ENCODE peak calls at places on chromosomes 6 and 20, in four cellular contexts. One of them, this sample, is unnamed.

GRCh38 chr6:47629954-47630353 is 68.4 kb upstream of the ADGRF4 start:
- DNase-seq in A549: no peak
- DNase-seq in OCI-LY7: no peak
- DNase-seq in ovary: no peak
- DNase-seq in this sample: no peak

GRCh38 chr6:17226269-17226668 is 54.9 kb upstream of the RBM24 start:
- DNase-seq in A549: no peak
- DNase-seq in OCI-LY7: no peak
- DNase-seq in ovary: no peak
- DNase-seq in this sample: no peak

GRCh38 chr6:46730918-46731461 is 4.2 kb downstream of the PLA2G7 start:
- DNase-seq in A549: no peak
- DNase-seq in OCI-LY7: no peak
- DNase-seq in ovary: no peak
- DNase-seq in this sample: no peak

GRCh38 chr6:128641701-128642100 is 121.3 kb upstream of the PTPRK start:
- DNase-seq in A549: no peak
- DNase-seq in OCI-LY7: no peak
- DNase-seq in ovary: no peak
- DNase-seq in this sample: no peak

GRCh38 chr6:53846250-53846649 is 51.4 kb downstream of the LRRC1 start:
- DNase-seq in A549: no peak
- DNase-seq in OCI-LY7: no peak
- DNase-seq in ovary: no peak
- DNase-seq in this sample: no peak

GRCh38 chr20:49247169-49247734 is 28.0 kb downstream of the DDX27 start:
- DNase-seq in A549: no peak
- DNase-seq in OCI-LY7: no peak
- DNase-seq in ovary: no peak
- DNase-seq in this sample: no peak

GRCh38 chr6:105917038-105917695 is 169.0 kb upstream of the PRDM1 start:
- DNase-seq in A549: no peak
- DNase-seq in OCI-LY7: no peak
- DNase-seq in ovary: no peak
- DNase-seq in this sample: no peak

GRCh38 chr6:150695652-150696051 is 96.0 kb downstream of the PLEKHG1 start:
- DNase-seq in A549: no peak
- DNase-seq in OCI-LY7: no peak
- DNase-seq in ovary: no peak
- DNase-seq in this sample: no peak

GRCh38 chr6:111417181-111417585 is 65.8 kb downstream of the REV3L start:
- DNase-seq in A549: no peak
- DNase-seq in OCI-LY7: no peak
- DNase-seq in ovary: no peak
- DNase-seq in this sample: no peak

GRCh38 chr6:32151885-32152311 is at the start of gene PRRT1:
- DNase-seq in A549: no peak
- DNase-seq in OCI-LY7: no peak
- DNase-seq in ovary: peak
- DNase-seq in this sample: no peak

GRCh38 chr6:140485740-140486467 is 1111.5 kb upstream of the CITED2 start:
- DNase-seq in A549: peak
- DNase-seq in OCI-LY7: no peak
- DNase-seq in ovary: peak
- DNase-seq in this sample: no peak

GRCh38 chr6:51166914-51167313 is 348.2 kb downstream of the TFAP2B start:
- DNase-seq in A549: no peak
- DNase-seq in OCI-LY7: no peak
- DNase-seq in ovary: no peak
- DNase-seq in this sample: no peak

GRCh38 chr6:47854996-47855395 is 73.2 kb downstream of the OPN5 start:
- DNase-seq in A549: no peak
- DNase-seq in OCI-LY7: no peak
- DNase-seq in ovary: no peak
- DNase-seq in this sample: no peak

DNA sequence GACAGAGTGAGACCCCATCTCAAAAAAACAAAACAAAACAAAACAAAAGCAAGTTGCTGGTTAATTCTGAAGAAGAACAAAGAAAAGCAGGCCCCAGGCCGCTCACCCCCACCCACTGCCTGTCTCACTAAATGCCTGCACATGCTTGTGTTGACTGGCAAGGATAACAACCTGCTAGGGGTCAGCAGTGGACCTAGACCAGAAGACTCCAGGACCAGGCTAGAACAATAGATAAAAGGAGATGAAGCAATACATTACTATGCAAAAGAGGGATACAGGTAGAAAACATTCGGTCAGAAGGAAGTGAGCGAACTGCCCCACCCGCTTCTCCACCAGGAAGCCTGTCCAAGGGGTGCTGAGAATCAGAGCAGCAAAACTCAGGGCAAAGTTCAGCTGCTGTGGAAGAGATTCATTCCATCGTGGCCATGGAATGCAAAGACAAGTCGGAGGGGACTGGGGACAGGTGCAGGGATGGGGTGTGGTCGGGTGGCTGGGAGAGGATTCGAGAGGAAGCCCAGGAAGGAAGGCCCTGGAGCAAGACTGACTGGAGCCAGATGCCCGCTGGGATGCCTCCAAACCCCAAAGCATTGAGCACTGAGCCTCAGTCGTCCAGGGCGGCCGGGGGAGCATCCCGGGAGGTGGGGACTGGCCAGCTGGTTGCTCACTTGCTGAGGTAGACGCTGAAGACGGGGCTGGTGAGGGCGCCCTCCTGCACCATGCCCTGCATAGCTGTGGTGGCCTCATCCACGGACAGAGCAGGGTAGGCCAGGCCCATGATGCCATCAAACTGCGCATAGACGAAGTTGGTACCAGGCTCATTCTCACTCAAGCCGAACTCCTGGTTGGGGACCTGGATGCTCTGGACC is 5.3 kb downstream of the PGC start:
- DNase-seq in A549: peak
- DNase-seq in OCI-LY7: no peak
- DNase-seq in ovary: no peak
- DNase-seq in this sample: no peak
- TF ChIP-seq CTCF in A549: no peak
- TF ChIP-seq CTCF in OCI-LY7: no peak
- TF ChIP-seq CTCF in ovary: no peak
- TF ChIP-seq CTCF in this sample: no peak

DNA sequence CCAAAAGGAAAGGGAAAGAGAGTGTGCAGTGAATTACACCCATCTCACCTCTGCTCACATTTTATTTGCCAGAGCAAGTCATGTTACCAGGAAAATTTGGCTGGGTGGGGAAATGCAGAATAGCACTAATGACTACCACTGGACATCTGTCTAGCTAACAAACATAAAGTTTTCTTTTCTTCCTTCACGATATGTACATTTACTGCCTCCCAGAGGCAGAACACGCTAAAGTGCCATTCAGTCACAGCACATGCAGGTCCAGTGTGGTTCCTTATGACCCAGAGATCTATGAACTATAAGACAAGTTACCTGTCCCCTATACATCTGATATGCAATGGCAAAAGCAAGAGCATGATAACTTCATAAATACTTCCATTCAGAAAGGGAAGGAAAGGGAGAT is 194.1 kb downstream of the OGFRL1 start:
- DNase-seq in A549: peak
- DNase-seq in OCI-LY7: no peak
- DNase-seq in ovary: no peak
- DNase-seq in this sample: no peak
- TF ChIP-seq CTCF in A549: peak
- TF ChIP-seq CTCF in OCI-LY7: peak
- TF ChIP-seq CTCF in ovary: no peak
- TF ChIP-seq CTCF in this sample: peak

DNA sequence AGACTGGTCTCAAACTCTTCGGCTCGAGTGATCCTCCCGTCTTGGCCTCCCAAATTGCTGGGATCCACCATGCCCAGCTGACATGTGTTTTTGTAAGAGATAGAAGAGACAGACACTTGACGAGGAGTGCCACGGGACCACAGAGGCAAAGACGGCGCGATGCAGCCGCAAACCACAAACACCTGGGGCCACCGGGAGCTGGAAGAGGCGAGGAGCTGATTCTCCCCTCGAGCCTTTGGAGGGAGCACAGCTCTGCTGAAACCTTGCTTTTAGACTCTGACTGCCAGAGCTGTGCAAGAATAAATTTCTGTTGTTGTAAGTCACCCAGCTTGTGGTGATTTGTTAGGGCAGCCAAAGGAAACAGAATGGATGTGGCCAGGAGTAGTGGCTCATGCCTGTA is 46.9 kb downstream of the TFAP2C start:
- DNase-seq in A549: no peak
- DNase-seq in OCI-LY7: peak
- DNase-seq in ovary: no peak
- DNase-seq in this sample: no peak
- TF ChIP-seq CTCF in A549: no peak
- TF ChIP-seq CTCF in OCI-LY7: no peak
- TF ChIP-seq CTCF in ovary: no peak
- TF ChIP-seq CTCF in this sample: no peak

GRCh38 chr6:155313602-155314091 is 637 bp downstream of the TFB1M start:
- DNase-seq in A549: peak
- DNase-seq in OCI-LY7: peak
- DNase-seq in ovary: no peak
- DNase-seq in this sample: no peak
- TF ChIP-seq CTCF in A549: no peak
- TF ChIP-seq CTCF in OCI-LY7: no peak
- TF ChIP-seq CTCF in ovary: no peak
- TF ChIP-seq CTCF in this sample: no peak

GRCh38 chr6:142035890-142036289 is 96.8 kb upstream of the GJE1 start:
- DNase-seq in A549: no peak
- DNase-seq in OCI-LY7: no peak
- DNase-seq in ovary: no peak
- DNase-seq in this sample: no peak
- TF ChIP-seq CTCF in A549: no peak
- TF ChIP-seq CTCF in OCI-LY7: no peak
- TF ChIP-seq CTCF in ovary: no peak
- TF ChIP-seq CTCF in this sample: no peak